ENCODE peak calls at places on chromosomes 6 and 20, in six cellular contexts. Q, V, O, X, H and Y are unnamed samples.

GRCh38 chr6:131353876-131354275 is 218.6 kb downstream of the AKAP7 start:
- DNase-seq in Q (no peak), V (no peak), O (no peak), X (no peak), H (no peak), Y (no peak)

GRCh38 chr6:20197251-20197650 is 15.0 kb downstream of the MBOAT1 start:
- DNase-seq in Q (no peak), V (no peak), O (no peak), X (no peak), H (no peak), Y (no peak)

GRCh38 chr6:43758617-43759050 is 11.4 kb upstream of the VEGFA start:
- DNase-seq in Q (no peak), V (no peak), O (no peak), X (no peak), H (no peak), Y (no peak)

GRCh38 chr6:18463429-18463828 is 76.3 kb downstream of the RNF144B start:
- DNase-seq in Q (no peak), V (no peak), O (no peak), X (no peak), H (no peak), Y (no peak)

GRCh38 chr20:34163316-34163715 is 51.3 kb upstream of the EIF2S2 start:
- DNase-seq in Q (no peak), V (no peak), O (no peak), X (no peak), H (no peak), Y (no peak)

GRCh38 chr6:116536216-116536621 is 9.3 kb downstream of the TRAPPC3L start:
- DNase-seq in Q (peak), V (peak), O (peak), X (no peak), H (peak), Y (no peak)

GRCh38 chr20:57427239-57428127 is 36.3 kb downstream of the RBM38 start:
- DNase-seq in Q (no peak), V (no peak), O (no peak), X (no peak), H (no peak), Y (no peak)

GRCh38 chr20:5674176-5674660 is 76.0 kb upstream of the SHLD1 start:
- DNase-seq in Q (peak), V (no peak), O (no peak), X (peak), H (no peak), Y (peak)

GRCh38 chr6:5125152-5126006 is 40.2 kb downstream of the PPP1R3G start:
- DNase-seq in Q (peak), V (peak), O (no peak), X (no peak), H (no peak), Y (no peak)